ENCODE peak calls at places on chromosomes 2 and 18, in eight cellular contexts. One of them, this sample, is unnamed.
A peak's percentile ranks its signal among the peaks of the same experiment; 100 is the strongest.

GRCh38 chr18:22001912-22002487 is 167.4 kb upstream of the GATA6 start:
- DNase-seq in psoas muscle: no peak
- DNase-seq in choroid plexus epithelial cell: no peak
- DNase-seq in lower lobe of right lung: no peak
- DNase-seq in epithelial cell of esophagus: no peak
- DNase-seq in cardiac muscle cell: no peak
- DNase-seq in foreskin fibroblast: no peak
- DNase-seq in AG10803: no peak
- DNase-seq in this sample: no peak

GRCh38 chr2:225288986-225289385 is 110.5 kb upstream of the NYAP2 start:
- DNase-seq in psoas muscle: no peak
- DNase-seq in choroid plexus epithelial cell: peak; percentile 80
- DNase-seq in lower lobe of right lung: no peak
- DNase-seq in epithelial cell of esophagus: no peak
- DNase-seq in cardiac muscle cell: no peak
- DNase-seq in foreskin fibroblast: no peak
- DNase-seq in AG10803: no peak
- DNase-seq in this sample: peak; percentile 5

GRCh38 chr2:215218587-215219577 is 80.5 kb upstream of the ABCA12 start:
- DNase-seq in psoas muscle: no peak
- DNase-seq in choroid plexus epithelial cell: peak; percentile 51
- DNase-seq in lower lobe of right lung: no peak
- DNase-seq in epithelial cell of esophagus: peak; percentile 79
- DNase-seq in cardiac muscle cell: peak; percentile 71
- DNase-seq in foreskin fibroblast: peak; percentile 2
- DNase-seq in AG10803: peak; percentile 5
- DNase-seq in this sample: peak; percentile 41

GRCh38 chr2:42249887-42250286 is 80.7 kb downstream of the EML4 start:
- DNase-seq in psoas muscle: no peak
- DNase-seq in choroid plexus epithelial cell: no peak
- DNase-seq in lower lobe of right lung: no peak
- DNase-seq in epithelial cell of esophagus: peak; percentile 13
- DNase-seq in cardiac muscle cell: no peak
- DNase-seq in foreskin fibroblast: no peak
- DNase-seq in AG10803: no peak
- DNase-seq in this sample: no peak

GRCh38 chr18:76491436-76491800 is 3.6 kb downstream of the ZNF516 start:
- DNase-seq in psoas muscle: peak; percentile 74
- DNase-seq in choroid plexus epithelial cell: peak; percentile 71
- DNase-seq in lower lobe of right lung: peak; percentile 86
- DNase-seq in epithelial cell of esophagus: peak; percentile 82
- DNase-seq in cardiac muscle cell: peak; percentile 75
- DNase-seq in foreskin fibroblast: peak; percentile 58
- DNase-seq in AG10803: peak; percentile 49
- DNase-seq in this sample: peak; percentile 76

GRCh38 chr2:196315388-196316049 is 144.1 kb upstream of the STK17B start:
- DNase-seq in psoas muscle: no peak
- DNase-seq in choroid plexus epithelial cell: peak; percentile 56
- DNase-seq in lower lobe of right lung: no peak
- DNase-seq in epithelial cell of esophagus: peak; percentile 67
- DNase-seq in cardiac muscle cell: peak; percentile 39
- DNase-seq in foreskin fibroblast: peak; percentile 18
- DNase-seq in AG10803: no peak
- DNase-seq in this sample: no peak

GRCh38 chr18:4789506-4789905 is 334.4 kb upstream of the DLGAP1 start:
- DNase-seq in psoas muscle: no peak
- DNase-seq in choroid plexus epithelial cell: no peak
- DNase-seq in lower lobe of right lung: no peak
- DNase-seq in epithelial cell of esophagus: no peak
- DNase-seq in cardiac muscle cell: no peak
- DNase-seq in foreskin fibroblast: no peak
- DNase-seq in AG10803: no peak
- DNase-seq in this sample: no peak

GRCh38 chr2:219578811-219579210 is 6.7 kb downstream of the INHA start:
- DNase-seq in psoas muscle: no peak
- DNase-seq in choroid plexus epithelial cell: peak; percentile 61
- DNase-seq in lower lobe of right lung: no peak
- DNase-seq in epithelial cell of esophagus: peak; percentile 65
- DNase-seq in cardiac muscle cell: peak; percentile 85
- DNase-seq in foreskin fibroblast: peak; percentile 36
- DNase-seq in AG10803: peak; percentile 57
- DNase-seq in this sample: peak; percentile 86

GRCh38 chr2:65377556-65378307 is 54.7 kb downstream of the SPRED2 start:
- DNase-seq in psoas muscle: no peak
- DNase-seq in choroid plexus epithelial cell: peak; percentile 87
- DNase-seq in lower lobe of right lung: no peak
- DNase-seq in epithelial cell of esophagus: peak; percentile 83
- DNase-seq in cardiac muscle cell: peak; percentile 81
- DNase-seq in foreskin fibroblast: peak; percentile 77
- DNase-seq in AG10803: peak; percentile 77
- DNase-seq in this sample: peak; percentile 87

GRCh38 chr2:86622878-86623548 is 652 bp downstream of the RNF103 start:
- DNase-seq in psoas muscle: peak; percentile 62
- DNase-seq in choroid plexus epithelial cell: no peak
- DNase-seq in lower lobe of right lung: peak; percentile 79
- DNase-seq in epithelial cell of esophagus: peak; percentile 25
- DNase-seq in cardiac muscle cell: peak; percentile 11
- DNase-seq in foreskin fibroblast: peak; percentile 23
- DNase-seq in AG10803: no peak
- DNase-seq in this sample: peak; percentile 28

GRCh38 chr2:77519888-77520506 is 2.2 kb downstream of the LRRTM4 start:
- DNase-seq in psoas muscle: no peak
- DNase-seq in choroid plexus epithelial cell: no peak
- DNase-seq in lower lobe of right lung: no peak
- DNase-seq in epithelial cell of esophagus: no peak
- DNase-seq in cardiac muscle cell: no peak
- DNase-seq in foreskin fibroblast: no peak
- DNase-seq in AG10803: no peak
- DNase-seq in this sample: no peak

GRCh38 chr2:25159947-25160346 is 8.4 kb downstream of the POMC start:
- DNase-seq in psoas muscle: no peak
- DNase-seq in choroid plexus epithelial cell: no peak
- DNase-seq in lower lobe of right lung: peak; percentile 26
- DNase-seq in epithelial cell of esophagus: no peak
- DNase-seq in cardiac muscle cell: peak; percentile 42
- DNase-seq in foreskin fibroblast: no peak
- DNase-seq in AG10803: no peak
- DNase-seq in this sample: peak; percentile 56

GRCh38 chr2:148255929-148256328 is 235.0 kb downstream of the MBD5 start:
- DNase-seq in psoas muscle: no peak
- DNase-seq in choroid plexus epithelial cell: no peak
- DNase-seq in lower lobe of right lung: peak; percentile 80
- DNase-seq in epithelial cell of esophagus: peak; percentile 32
- DNase-seq in cardiac muscle cell: no peak
- DNase-seq in foreskin fibroblast: no peak
- DNase-seq in AG10803: peak; percentile 13
- DNase-seq in this sample: no peak

GRCh38 chr2:151097930-151098329 is 163.7 kb downstream of the RBM43 start:
- DNase-seq in psoas muscle: no peak
- DNase-seq in choroid plexus epithelial cell: no peak
- DNase-seq in lower lobe of right lung: no peak
- DNase-seq in epithelial cell of esophagus: no peak
- DNase-seq in cardiac muscle cell: no peak
- DNase-seq in foreskin fibroblast: no peak
- DNase-seq in AG10803: no peak
- DNase-seq in this sample: no peak

GRCh38 chr2:119126650-119127049 is 31.9 kb downstream of the C1QL2 start:
- DNase-seq in psoas muscle: peak; percentile 28
- DNase-seq in choroid plexus epithelial cell: peak; percentile 7
- DNase-seq in lower lobe of right lung: peak; percentile 66
- DNase-seq in epithelial cell of esophagus: peak; percentile 19
- DNase-seq in cardiac muscle cell: peak; percentile 18
- DNase-seq in foreskin fibroblast: peak; percentile 1
- DNase-seq in AG10803: no peak
- DNase-seq in this sample: no peak

GRCh38 chr2:239589855-239590254 is 189.0 kb upstream of the HDAC4 start:
- DNase-seq in psoas muscle: no peak
- DNase-seq in choroid plexus epithelial cell: no peak
- DNase-seq in lower lobe of right lung: peak; percentile 33
- DNase-seq in epithelial cell of esophagus: no peak
- DNase-seq in cardiac muscle cell: no peak
- DNase-seq in foreskin fibroblast: no peak
- DNase-seq in AG10803: no peak
- DNase-seq in this sample: no peak

GRCh38 chr2:240024766-240025165 is 376 bp downstream of the NDUFA10 start:
- DNase-seq in psoas muscle: no peak
- DNase-seq in choroid plexus epithelial cell: peak; percentile 9
- DNase-seq in lower lobe of right lung: peak; percentile 51
- DNase-seq in epithelial cell of esophagus: peak; percentile 10
- DNase-seq in cardiac muscle cell: peak; percentile 5
- DNase-seq in foreskin fibroblast: no peak
- DNase-seq in AG10803: no peak
- DNase-seq in this sample: peak; percentile 7

GRCh38 chr2:61758991-61759390 is 94.9 kb downstream of the FAM161A start:
- DNase-seq in psoas muscle: no peak
- DNase-seq in choroid plexus epithelial cell: peak; percentile 97
- DNase-seq in lower lobe of right lung: no peak
- DNase-seq in epithelial cell of esophagus: peak; percentile 56
- DNase-seq in cardiac muscle cell: peak; percentile 90
- DNase-seq in foreskin fibroblast: peak; percentile 88
- DNase-seq in AG10803: peak; percentile 97
- DNase-seq in this sample: peak; percentile 99

GRCh38 chr2:119693567-119693966 is 14.6 kb downstream of the TMEM177 start:
- DNase-seq in psoas muscle: no peak
- DNase-seq in choroid plexus epithelial cell: no peak
- DNase-seq in lower lobe of right lung: no peak
- DNase-seq in epithelial cell of esophagus: no peak
- DNase-seq in cardiac muscle cell: no peak
- DNase-seq in foreskin fibroblast: no peak
- DNase-seq in AG10803: no peak
- DNase-seq in this sample: no peak

GRCh38 chr18:63410792-63411191 is 11.5 kb downstream of the VPS4B start:
- DNase-seq in psoas muscle: no peak
- DNase-seq in choroid plexus epithelial cell: peak; percentile 80
- DNase-seq in lower lobe of right lung: no peak
- DNase-seq in epithelial cell of esophagus: peak; percentile 69
- DNase-seq in cardiac muscle cell: peak; percentile 32
- DNase-seq in foreskin fibroblast: peak; percentile 61
- DNase-seq in AG10803: peak; percentile 49
- DNase-seq in this sample: peak; percentile 71

GRCh38 chr18:75393721-75394120 is 33.8 kb downstream of the SMIM21 start:
- DNase-seq in psoas muscle: no peak
- DNase-seq in choroid plexus epithelial cell: no peak
- DNase-seq in lower lobe of right lung: no peak
- DNase-seq in epithelial cell of esophagus: no peak
- DNase-seq in cardiac muscle cell: no peak
- DNase-seq in foreskin fibroblast: peak; percentile 11
- DNase-seq in AG10803: peak; percentile 85
- DNase-seq in this sample: peak; percentile 71

GRCh38 chr2:70935468-70936164 is at the start of gene ATP6V1B1:
- DNase-seq in psoas muscle: no peak
- DNase-seq in choroid plexus epithelial cell: no peak
- DNase-seq in lower lobe of right lung: no peak
- DNase-seq in epithelial cell of esophagus: no peak
- DNase-seq in cardiac muscle cell: no peak
- DNase-seq in foreskin fibroblast: no peak
- DNase-seq in AG10803: no peak
- DNase-seq in this sample: no peak

GRCh38 chr2:152301131-152301530 is 33.8 kb upstream of the FMNL2 start:
- DNase-seq in psoas muscle: no peak
- DNase-seq in choroid plexus epithelial cell: no peak
- DNase-seq in lower lobe of right lung: no peak
- DNase-seq in epithelial cell of esophagus: no peak
- DNase-seq in cardiac muscle cell: no peak
- DNase-seq in foreskin fibroblast: no peak
- DNase-seq in AG10803: no peak
- DNase-seq in this sample: no peak

DNA sequence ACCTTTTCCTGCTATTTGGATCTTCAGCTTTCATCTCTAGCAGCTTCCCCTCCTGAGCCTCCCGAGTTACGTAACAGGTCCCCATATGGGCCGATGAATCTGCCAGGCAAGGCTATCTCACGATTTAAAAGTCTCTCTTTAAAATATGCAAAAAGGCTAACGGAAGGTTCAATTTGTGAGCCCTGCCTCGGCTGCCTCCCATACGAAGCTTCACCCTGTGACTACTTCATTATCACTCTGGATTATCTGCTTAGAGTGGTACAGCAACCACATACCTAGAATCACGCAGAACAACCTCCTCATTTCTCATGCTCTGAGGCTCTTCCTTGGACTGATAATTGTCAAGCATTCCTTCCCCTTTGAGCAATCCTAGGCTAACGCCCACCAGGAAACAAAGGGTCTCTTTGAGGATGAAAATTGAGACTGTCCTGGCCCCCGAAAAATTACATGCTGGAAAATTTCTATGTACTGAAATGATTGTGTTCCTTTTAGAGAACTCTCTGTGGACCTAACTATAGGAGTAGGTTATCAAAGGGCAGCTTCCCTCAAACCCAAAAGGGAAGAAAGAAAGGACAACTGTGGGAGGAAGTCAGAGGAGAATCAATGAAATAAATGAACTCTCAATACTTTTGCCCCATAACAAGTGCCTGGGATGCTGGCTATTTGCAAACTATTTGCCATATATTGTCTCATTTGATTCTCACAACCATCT is 147.3 kb downstream of the ZEB2 start:
- DNase-seq in psoas muscle: no peak
- DNase-seq in choroid plexus epithelial cell: no peak
- DNase-seq in lower lobe of right lung: no peak
- DNase-seq in epithelial cell of esophagus: no peak
- DNase-seq in cardiac muscle cell: peak; percentile 42
- DNase-seq in foreskin fibroblast: peak; percentile 41
- DNase-seq in AG10803: peak; percentile 54
- DNase-seq in this sample: peak; percentile 61
- H3K4me3 ChIP-seq in psoas muscle: no peak overlapping the region
- H3K4me3 ChIP-seq in choroid plexus epithelial cell: no peak overlapping the region
- H3K4me3 ChIP-seq in lower lobe of right lung: no peak overlapping the region
- H3K4me3 ChIP-seq in epithelial cell of esophagus: no peak overlapping the region
- H3K4me3 ChIP-seq in cardiac muscle cell: no peak overlapping the region
- H3K4me3 ChIP-seq in foreskin fibroblast: no peak overlapping the region
- H3K4me3 ChIP-seq in AG10803: no peak overlapping the region
- H3K4me3 ChIP-seq in this sample: no peak overlapping the region

GRCh38 chr18:57906852-57907251 is 103.7 kb upstream of the ATP8B1 start:
- DNase-seq in psoas muscle: no peak
- DNase-seq in choroid plexus epithelial cell: peak; percentile 26
- DNase-seq in lower lobe of right lung: no peak
- DNase-seq in epithelial cell of esophagus: peak; percentile 50
- DNase-seq in cardiac muscle cell: no peak
- DNase-seq in foreskin fibroblast: no peak
- DNase-seq in AG10803: no peak
- DNase-seq in this sample: no peak
- TF ChIP-seq CTCF in psoas muscle: no peak
- TF ChIP-seq CTCF in choroid plexus epithelial cell: peak; percentile 57
- TF ChIP-seq CTCF in lower lobe of right lung: no peak
- TF ChIP-seq CTCF in epithelial cell of esophagus: peak; percentile 56
- TF ChIP-seq CTCF in cardiac muscle cell: no peak
- TF ChIP-seq CTCF in foreskin fibroblast: peak; percentile 14
- TF ChIP-seq CTCF in AG10803: no peak
- TF ChIP-seq CTCF in this sample: peak; percentile 22

GRCh38 chr18:79275992-79276391 is 119.7 kb upstream of the NFATC1 start:
- DNase-seq in psoas muscle: no peak
- DNase-seq in choroid plexus epithelial cell: peak; percentile 11
- DNase-seq in lower lobe of right lung: no peak
- DNase-seq in epithelial cell of esophagus: peak; percentile 59
- DNase-seq in cardiac muscle cell: peak; percentile 9
- DNase-seq in foreskin fibroblast: peak; percentile 34
- DNase-seq in AG10803: no peak
- DNase-seq in this sample: peak; percentile 21
- H3K4me3 ChIP-seq in psoas muscle: no peak overlapping the region
- H3K4me3 ChIP-seq in choroid plexus epithelial cell: no peak overlapping the region
- H3K4me3 ChIP-seq in lower lobe of right lung: no peak overlapping the region
- H3K4me3 ChIP-seq in epithelial cell of esophagus: no peak overlapping the region
- H3K4me3 ChIP-seq in cardiac muscle cell: no peak overlapping the region
- H3K4me3 ChIP-seq in foreskin fibroblast: no peak overlapping the region
- H3K4me3 ChIP-seq in AG10803: no peak overlapping the region
- H3K4me3 ChIP-seq in this sample: no peak overlapping the region

GRCh38 chr2:212147921-212148513 is 390.6 kb downstream of the ERBB4 start:
- DNase-seq in psoas muscle: no peak
- DNase-seq in choroid plexus epithelial cell: peak; percentile 38
- DNase-seq in lower lobe of right lung: no peak
- DNase-seq in epithelial cell of esophagus: peak; percentile 25
- DNase-seq in cardiac muscle cell: peak; percentile 37
- DNase-seq in foreskin fibroblast: no peak
- DNase-seq in AG10803: peak; percentile 11
- DNase-seq in this sample: peak; percentile 2
- TF ChIP-seq CTCF in psoas muscle: peak; percentile 38
- TF ChIP-seq CTCF in choroid plexus epithelial cell: peak; percentile 50
- TF ChIP-seq CTCF in lower lobe of right lung: peak; percentile 38
- TF ChIP-seq CTCF in epithelial cell of esophagus: peak; percentile 38
- TF ChIP-seq CTCF in cardiac muscle cell: peak; percentile 45
- TF ChIP-seq CTCF in foreskin fibroblast: peak; percentile 15
- TF ChIP-seq CTCF in AG10803: peak; percentile 51
- TF ChIP-seq CTCF in this sample: peak; percentile 25

This sample was measured in fibroblast of villous mesenchyme.